ENCODE peak calls at places on chromosome 15, in five cellular contexts. Y is NCI-H2081 treated with DMSO at 0.1 percent for 48 hours; N is glutamatergic neuron; M is naive thymus-derived CD8-positive, alpha-beta T cell; V is A172. S is an unnamed sample.

GRCh38 chr15:33169625-33170024 is 24.9 kb downstream of the FMN1 start:
- DNase-seq in Y (no peak), N (no peak), M (no peak), V (no peak), S (no peak)

GRCh38 chr15:45428491-45428890 is 50.1 kb upstream of the GATM start:
- DNase-seq in Y (no peak), N (no peak), M (no peak), V (no peak), S (no peak)

GRCh38 chr15:71974211-71974610 is 143.7 kb downstream of the MYO9A start:
- DNase-seq in Y (no peak), N (no peak), M (no peak), V (no peak), S (no peak)

GRCh38 chr15:83404143-83404542 is 43.0 kb upstream of the SH3GL3 start:
- DNase-seq in Y (no peak), N (no peak), M (no peak), V (no peak), S (no peak)

GRCh38 chr15:31279221-31280036 is 47.2 kb upstream of the KLF13 start:
- DNase-seq in Y (peak), N (no peak), M (no peak), V (no peak), S (no peak)

GRCh38 chr15:51621917-51622268 is 678 bp downstream of the DMXL2 start:
- DNase-seq in Y (no peak), N (peak), M (no peak), V (peak), S (peak)

GRCh38 chr15:79115971-79116370 is 25.4 kb upstream of the RASGRF1 start:
- DNase-seq in Y (no peak), N (no peak), M (no peak), V (no peak), S (no peak)

GRCh38 chr15:74844319-74845207 is 1.6 kb upstream of the ULK3 start:
- DNase-seq in Y (no peak), N (no peak), M (no peak), V (no peak), S (no peak)

GRCh38 chr15:80780416-80781221 is 1.4 kb downstream of the CEMIP start:
- DNase-seq in Y (no peak), N (peak), M (no peak), V (no peak), S (peak)

GRCh38 chr15:82231842-82232241 is 30.7 kb downstream of the EFL1 start:
- DNase-seq in Y (no peak), N (no peak), M (no peak), V (no peak), S (no peak)

GRCh38 chr15:72961326-72961725 is 90.9 kb upstream of the NEO1 start:
- DNase-seq in Y (no peak), N (no peak), M (no peak), V (no peak), S (no peak)

GRCh38 chr15:57321485-57321884 is 54.8 kb upstream of the CGNL1 start:
- DNase-seq in Y (no peak), N (no peak), M (no peak), V (no peak), S (no peak)

GRCh38 chr15:78075490-78076230 is 1.9 kb downstream of the TBC1D2B start:
- DNase-seq in Y (no peak), N (peak), M (no peak), V (peak), S (peak)

GRCh38 chr15:31412824-31413223 is 86.2 kb downstream of the KLF13 start:
- DNase-seq in Y (no peak), N (no peak), M (no peak), V (no peak), S (no peak)

GRCh38 chr15:99592135-99592845 is 26.5 kb downstream of the MEF2A start:
- DNase-seq in Y (no peak), N (no peak), M (no peak), V (no peak), S (peak)